ENCODE peak calls at places on chromosomes 13 and 19, in eight cellular contexts. S is mucosa of descending colon, Y is AG08396, V is cardiac muscle cell, G is ACHN, C is heart left ventricle, E is neural crest cell, U is T-helper 17 cell. Z is an unnamed sample.

GRCh38 chr13:26025196-26025595 is 26.6 kb downstream of the SHISA2 start:
- DNase-seq in S (no peak), Y (no peak), V (peak), G (no peak), C (no peak), E (no peak), U (no peak), Z (no peak)

GRCh38 chr13:73767191-73767741 is 366.9 kb downstream of the KLF12 start:
- DNase-seq in S (no peak), Y (peak), V (no peak), G (no peak), C (no peak), E (no peak), U (no peak), Z (no peak)

GRCh38 chr13:73704587-73704986 is 429.6 kb downstream of the KLF12 start:
- DNase-seq in S (no peak), Y (no peak), V (no peak), G (no peak), C (no peak), E (no peak), U (no peak), Z (no peak)

GRCh38 chr13:97018029-97018819 is 23.9 kb upstream of the OXGR1 start:
- DNase-seq in S (no peak), Y (peak), V (peak), G (peak), C (peak), E (peak), U (no peak), Z (peak)

GRCh38 chr19:36916991-36917390 is 859 bp downstream of the ZNF568 start:
- DNase-seq in S (no peak), Y (peak), V (peak), G (no peak), C (no peak), E (no peak), U (no peak), Z (no peak)

GRCh38 chr19:39778763-39779162 is at the start of gene LEUTX:
- DNase-seq in S (no peak), Y (no peak), V (no peak), G (no peak), C (no peak), E (no peak), U (no peak), Z (no peak)

GRCh38 chr13:90846956-90847355 is 500.5 kb upstream of the MIR17HG start:
- DNase-seq in S (no peak), Y (no peak), V (no peak), G (no peak), C (no peak), E (no peak), U (no peak), Z (no peak)

GRCh38 chr13:111296417-111296816 is 24.0 kb upstream of the TEX29 start:
- DNase-seq in S (no peak), Y (no peak), V (no peak), G (no peak), C (no peak), E (no peak), U (no peak), Z (no peak)

GRCh38 chr13:99380921-99381645 is 73.9 kb upstream of the GPR183 start:
- DNase-seq in S (no peak), Y (no peak), V (no peak), G (no peak), C (no peak), E (no peak), U (no peak), Z (no peak)

GRCh38 chr19:6740589-6741348 is 1.3 kb downstream of the TRIP10 start:
- DNase-seq in S (peak), Y (no peak), V (peak), G (peak), C (peak), E (peak), U (no peak), Z (no peak)

GRCh38 chr13:51839711-51840110 is 5.3 kb downstream of the TMEM272 start:
- DNase-seq in S (no peak), Y (no peak), V (no peak), G (no peak), C (no peak), E (no peak), U (no peak), Z (no peak)

GRCh38 chr19:51433092-51433491 is 15.7 kb upstream of the SIGLEC10 start:
- DNase-seq in S (no peak), Y (no peak), V (no peak), G (no peak), C (no peak), E (no peak), U (no peak), Z (no peak)